ENCODE peak calls at places on chromosomes 1 and 21, in five cellular contexts. L, I, P, F and M are unnamed samples. For H3K36me3, the result is how much of the 10 kb centered on the place peaks cover.

GRCh38 chr21:44456207-44456914 is 1.1 kb downstream of the LRRC3 start:
- ATAC-seq in L (no peak), I (no peak), P (no peak), F (no peak), M (no peak)

GRCh38 chr1:160837558-160838205 is 25.0 kb downstream of the CD244 start:
- ATAC-seq in L (no peak), I (peak), P (peak), F (peak), M (peak)

GRCh38 chr1:44571712-44572571 is 102.3 kb downstream of the TMEM53 start:
- ATAC-seq in L (peak), I (peak), P (peak), F (no peak), M (no peak)

GRCh38 chr1:226108935-226109828 is 46.7 kb downstream of the H3-3A start:
- ATAC-seq in L (peak), I (peak), P (no peak), F (peak), M (peak)

GRCh38 chr1:61424382-61424781 is 300.6 kb downstream of the TM2D1 start:
- ATAC-seq in L (no peak), I (no peak), P (no peak), F (no peak), M (no peak)

GRCh38 chr1:67371043-67371442 is 59.2 kb downstream of the SERBP1 start:
- ATAC-seq in L (no peak), I (no peak), P (no peak), F (no peak), M (no peak)

GRCh38 chr1:97646071-97646470 is 274.8 kb downstream of the DPYD start:
- ATAC-seq in L (no peak), I (no peak), P (no peak), F (no peak), M (no peak)

GRCh38 chr1:41766546-41766945 is 152.2 kb downstream of the HIVEP3 start:
- ATAC-seq in L (no peak), I (peak), P (no peak), F (no peak), M (no peak)

GRCh38 chr1:226486163-226486562 is 62.4 kb upstream of the STUM start:
- ATAC-seq in L (no peak), I (no peak), P (no peak), F (no peak), M (no peak)

GRCh38 chr1:42765832-42766722 is 751 bp downstream of the P3H1 start:
- ATAC-seq in L (peak), I (peak), P (peak), F (no peak), M (peak)

GRCh38 chr1:4771721-4772120 is 117.3 kb downstream of the AJAP1 start:
- ATAC-seq in L (no peak), I (no peak), P (no peak), F (no peak), M (no peak)

GRCh38 chr1:217917277-217917887 is 286.2 kb downstream of the SPATA17 start:
- ATAC-seq in L (no peak), I (no peak), P (no peak), F (no peak), M (no peak)

GRCh38 chr1:232457607-232458006 is 172.3 kb downstream of the SIPA1L2 start:
- ATAC-seq in L (no peak), I (peak), P (no peak), F (no peak), M (no peak)

DNA sequence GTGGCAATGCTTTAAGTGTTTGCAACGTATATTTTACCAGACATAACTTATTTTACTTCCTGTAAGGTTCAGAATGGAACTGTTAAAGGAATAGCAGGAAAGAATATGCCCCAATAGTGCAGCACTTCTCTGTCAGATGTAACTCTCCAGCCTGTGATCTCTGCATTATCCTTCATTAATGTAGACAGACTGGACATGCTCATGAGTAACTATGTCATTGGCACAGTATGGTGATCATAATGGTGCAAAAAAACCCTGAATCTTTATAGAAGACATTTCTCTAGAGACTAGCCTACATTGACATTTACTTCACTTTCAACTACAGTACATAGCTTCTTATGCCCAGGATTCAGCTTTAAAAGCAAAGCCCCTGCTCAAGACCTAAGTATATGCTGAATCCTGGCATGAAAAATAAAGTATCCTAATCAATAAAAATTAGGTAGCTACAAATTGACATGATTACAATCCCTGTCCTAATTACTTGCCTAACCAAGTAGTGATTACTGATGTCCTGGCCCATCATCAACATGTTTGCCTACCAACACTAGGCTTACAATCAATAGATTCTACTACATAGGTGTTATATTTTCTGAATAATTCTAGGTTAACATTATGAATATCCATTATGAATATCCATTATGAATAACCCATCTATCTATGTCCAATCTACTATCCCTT is 13.9 kb downstream of the COX20 start:
- ATAC-seq in L (peak), I (peak), P (peak), F (no peak), M (no peak)
- H3K36me3 ChIP-seq in L (under half), I (under half), P (half or more), F (under half), M (half or more)

GRCh38 chr1:236687273-236687672 is 974 bp downstream of the ACTN2 start:
- ATAC-seq in L (no peak), I (no peak), P (no peak), F (no peak), M (no peak)

GRCh38 chr1:236692128-236692527 is 5.8 kb downstream of the ACTN2 start:
- ATAC-seq in L (no peak), I (no peak), P (no peak), F (no peak), M (no peak)

GRCh38 chr1:236688705-236689104 is 2.4 kb downstream of the ACTN2 start:
- ATAC-seq in L (no peak), I (no peak), P (no peak), F (no peak), M (no peak)

GRCh38 chr1:236691348-236691747 is 5.0 kb downstream of the ACTN2 start:
- ATAC-seq in L (no peak), I (no peak), P (no peak), F (no peak), M (no peak)

DNA sequence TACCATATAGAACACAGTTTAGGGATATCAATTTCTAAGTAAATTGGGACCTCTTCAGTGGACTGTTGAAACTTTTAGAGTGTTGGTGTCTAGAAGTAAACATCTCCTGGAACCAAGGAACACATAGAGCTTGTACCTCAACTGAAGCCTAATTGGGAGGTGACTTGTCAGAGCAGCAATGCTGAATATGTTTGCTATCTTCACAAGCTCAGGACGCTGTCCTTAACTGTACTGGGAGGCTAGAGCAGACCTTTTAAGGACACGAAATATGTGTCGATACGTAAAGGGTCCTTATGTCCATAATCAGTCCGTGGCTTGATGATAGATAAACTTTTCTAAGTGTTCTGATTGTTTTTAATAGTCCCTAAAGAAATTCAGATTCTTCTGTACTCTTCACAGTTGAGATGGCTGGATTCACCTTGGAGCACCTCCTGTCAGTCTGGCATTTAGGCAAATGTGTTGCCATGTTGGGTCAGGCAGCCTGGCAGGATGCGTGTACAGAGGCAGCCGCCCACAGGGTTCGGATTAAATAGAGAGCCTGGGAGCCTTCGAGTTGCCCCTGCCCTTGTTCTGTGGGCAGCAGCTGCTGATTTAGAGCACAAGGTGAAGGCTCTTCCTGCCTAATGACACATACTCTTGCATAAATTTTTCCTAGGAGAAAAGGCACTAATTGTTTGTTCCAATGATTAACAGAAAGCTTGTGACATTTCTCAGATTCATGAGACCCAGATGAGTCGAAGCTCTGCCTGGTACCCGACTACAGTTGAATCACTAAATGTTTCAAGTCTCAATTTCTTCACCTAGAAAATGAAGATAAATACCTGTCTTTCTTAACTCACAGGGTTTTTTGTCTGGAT is 3.6 kb downstream of the ACTN2 start:
- ATAC-seq in L (no peak), I (no peak), P (no peak), F (no peak), M (no peak)
- TF ChIP-seq POLR2A in L (no peak), I (no peak), P (no peak), F (no peak), M (no peak)

GRCh38 chr1:19752083-19752696 is 47.5 kb downstream of the TMCO4 start:
- ATAC-seq in L (no peak), I (no peak), P (peak), F (no peak), M (no peak)

GRCh38 chr1:19756480-19756879 is 43.2 kb downstream of the TMCO4 start:
- ATAC-seq in L (no peak), I (no peak), P (no peak), F (no peak), M (no peak)

GRCh38 chr1:19757641-19758040 is 42.1 kb downstream of the TMCO4 start:
- ATAC-seq in L (no peak), I (no peak), P (no peak), F (no peak), M (no peak)

GRCh38 chr1:19750882-19751276 is 48.8 kb downstream of the TMCO4 start:
- ATAC-seq in L (no peak), I (no peak), P (no peak), F (no peak), M (no peak)

DNA sequence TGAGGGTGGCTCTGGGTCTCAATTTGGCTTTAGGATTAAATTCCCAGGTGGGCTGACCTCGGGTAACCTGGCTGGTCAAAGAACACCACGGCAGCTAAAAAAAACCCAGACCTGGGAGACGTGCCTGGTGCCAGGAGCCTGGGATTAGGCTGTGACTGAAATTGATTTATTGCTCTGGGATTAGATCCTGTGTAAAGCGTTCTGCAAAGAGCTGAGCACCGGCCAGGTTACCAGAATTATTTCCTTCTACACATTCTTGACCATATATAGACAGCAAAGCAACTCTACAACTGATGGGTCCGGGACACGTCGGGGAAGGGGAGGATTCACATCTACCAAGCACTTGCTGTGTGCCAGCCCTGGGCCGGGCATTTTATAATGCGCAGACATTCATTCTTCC is 45.2 kb downstream of the TMCO4 start:
- ATAC-seq in L (no peak), I (no peak), P (no peak), F (no peak), M (peak)
- TF ChIP-seq EP300 in L (no peak), I (no peak), P (no peak), F (no peak), M (no peak)

DNA sequence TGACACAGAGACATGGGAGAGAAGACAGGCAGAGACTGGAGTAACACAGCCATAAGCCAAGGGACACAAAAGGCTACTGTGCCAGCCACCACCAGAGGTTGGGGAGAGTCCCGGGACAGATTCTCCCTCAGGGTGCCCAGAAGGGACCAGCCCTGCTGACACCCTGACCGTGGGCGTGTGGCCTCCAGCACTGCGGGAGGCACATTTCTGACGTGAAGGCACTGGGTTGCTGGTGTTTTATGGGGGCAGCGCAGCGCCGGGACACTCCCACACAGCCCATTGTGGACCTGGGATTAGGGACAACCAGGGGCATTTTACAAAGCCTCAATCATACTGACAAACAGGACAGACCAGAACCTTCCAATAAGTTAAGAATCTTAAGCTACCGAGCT is 26.2 kb downstream of the PRDM15 start:
- ATAC-seq in L (no peak), I (no peak), P (no peak), F (no peak), M (no peak)
- H3K36me3 ChIP-seq in L (under half), I (under half), P (half or more), F (under half), M (half or more)